ENCODE peak calls at places on chromosomes 4 and X, in eight cellular contexts. S, A, P, U, O, C, Z and Q are unnamed samples.

GRCh38 chr4:3790006-3790561 is 23.9 kb downstream of the ADRA2C start:
- DNase-seq in A (no peak), U (no peak), O (no peak), S (no peak), Z (no peak), C (no peak), P (no peak), Q (no peak)

GRCh38 chrX:137166591-137166990 is 132.8 kb upstream of the GPR101 start:
- DNase-seq in P (no peak), O (peak), A (no peak), Z (peak), U (peak), S (no peak), C (no peak), Q (peak)

GRCh38 chrX:123964155-123964554 is 2.6 kb downstream of the STAG2 start:
- DNase-seq in P (peak), U (no peak), S (peak), O (no peak), A (no peak), C (no peak), Z (no peak), Q (no peak)

GRCh38 chr4:143581331-143581961 is 67.9 kb downstream of the SMARCA5 start:
- DNase-seq in P (no peak), O (no peak), A (no peak), S (no peak), Z (peak), U (no peak), C (no peak), Q (peak)

GRCh38 chr4:110533940-110534339 is 58.0 kb downstream of the ENPEP start:
- DNase-seq in S (peak), A (peak), C (no peak), O (peak), U (no peak), P (peak), Z (no peak), Q (no peak)

GRCh38 chr4:17059192-17059634 is 160.8 kb upstream of the LDB2 start:
- DNase-seq in Z (no peak), A (no peak), S (peak), C (no peak), P (peak), U (no peak), O (no peak), Q (no peak)

GRCh38 chr4:141702472-141703182 is 66.2 kb downstream of the IL15 start:
- DNase-seq in S (no peak), C (no peak), U (no peak), A (no peak), P (peak), O (no peak), Z (no peak), Q (no peak)

GRCh38 chr4:154743683-154744340 is at the start of gene LRAT:
- DNase-seq in C (peak), P (no peak), Z (no peak), U (peak), S (no peak), A (no peak), O (no peak), Q (peak)

GRCh38 chrX:136250191-136251041 is 784 bp downstream of the MAP7D3 start:
- DNase-seq in P (peak), S (no peak), O (peak), Z (no peak), C (peak), U (no peak), A (no peak), Q (peak)

GRCh38 chr4:163484906-163485305 is 9.6 kb upstream of the TMA16 start:
- DNase-seq in Z (peak), O (peak), P (peak), U (peak), C (peak), A (peak), S (peak), Q (peak)